ENCODE peak calls at places on chromosomes 12 and 14, in nine cellular contexts. One of them, this sample, is unnamed.

GRCh38 chr12:68040450-68041075 is 51.3 kb downstream of the IFNG-AS1 start:
- DNase-seq in NAMALWA: peak; percentile 85
- DNase-seq in heart right ventricle: peak; percentile 47
- DNase-seq in esophagus squamous epithelium: no peak
- DNase-seq in NCI-H1436: peak; percentile 81
- DNase-seq in stimulated activated CD8-positive, alpha-beta memory T cell treated with anti-CD3 and anti-CD28 coated beads, Interleukin-12 subunit alpha, Interleukin-12 subunit beta, amount 100 ng/mL, for 4 hours: peak; percentile 20
- DNase-seq in endothelial cell: peak; percentile 68
- DNase-seq in HS-5: peak; percentile 43
- DNase-seq in activated naive CD4-positive, alpha-beta T cell: peak; percentile 10
- DNase-seq in this sample: peak; percentile 82

GRCh38 chr14:106200539-106201310 is 674.3 kb downstream of the TMEM121 start:
- DNase-seq in NAMALWA: no peak
- DNase-seq in heart right ventricle: no peak
- DNase-seq in esophagus squamous epithelium: no peak
- DNase-seq in NCI-H1436: no peak
- DNase-seq in stimulated activated CD8-positive, alpha-beta memory T cell treated with anti-CD3 and anti-CD28 coated beads, Interleukin-12 subunit alpha, Interleukin-12 subunit beta, amount 100 ng/mL, for 4 hours: no peak
- DNase-seq in endothelial cell: no peak
- DNase-seq in HS-5: no peak
- DNase-seq in activated naive CD4-positive, alpha-beta T cell: no peak
- DNase-seq in this sample: peak; percentile 20

GRCh38 chr12:92047058-92047826 is 98.4 kb downstream of the BTG1 start:
- DNase-seq in NAMALWA: no peak
- DNase-seq in heart right ventricle: no peak
- DNase-seq in esophagus squamous epithelium: no peak
- DNase-seq in NCI-H1436: no peak
- DNase-seq in stimulated activated CD8-positive, alpha-beta memory T cell treated with anti-CD3 and anti-CD28 coated beads, Interleukin-12 subunit alpha, Interleukin-12 subunit beta, amount 100 ng/mL, for 4 hours: no peak
- DNase-seq in endothelial cell: no peak
- DNase-seq in HS-5: no peak
- DNase-seq in activated naive CD4-positive, alpha-beta T cell: no peak
- DNase-seq in this sample: no peak

GRCh38 chr14:77141592-77142288 is at the start of gene ZDHHC22:
- DNase-seq in NAMALWA: no peak
- DNase-seq in heart right ventricle: no peak
- DNase-seq in esophagus squamous epithelium: no peak
- DNase-seq in NCI-H1436: no peak
- DNase-seq in stimulated activated CD8-positive, alpha-beta memory T cell treated with anti-CD3 and anti-CD28 coated beads, Interleukin-12 subunit alpha, Interleukin-12 subunit beta, amount 100 ng/mL, for 4 hours: no peak
- DNase-seq in endothelial cell: peak; percentile 57
- DNase-seq in HS-5: no peak
- DNase-seq in activated naive CD4-positive, alpha-beta T cell: no peak
- DNase-seq in this sample: no peak

GRCh38 chr12:25276199-25276937 is 25.6 kb upstream of the KRAS start:
- DNase-seq in NAMALWA: no peak
- DNase-seq in heart right ventricle: peak; percentile 8
- DNase-seq in esophagus squamous epithelium: no peak
- DNase-seq in NCI-H1436: peak; percentile 17
- DNase-seq in stimulated activated CD8-positive, alpha-beta memory T cell treated with anti-CD3 and anti-CD28 coated beads, Interleukin-12 subunit alpha, Interleukin-12 subunit beta, amount 100 ng/mL, for 4 hours: peak; percentile 46
- DNase-seq in endothelial cell: no peak
- DNase-seq in HS-5: peak; percentile 71
- DNase-seq in activated naive CD4-positive, alpha-beta T cell: no peak
- DNase-seq in this sample: peak; percentile 63

GRCh38 chr12:20097561-20097960 is 270.8 kb upstream of the PDE3A start:
- DNase-seq in NAMALWA: no peak
- DNase-seq in heart right ventricle: no peak
- DNase-seq in esophagus squamous epithelium: no peak
- DNase-seq in NCI-H1436: no peak
- DNase-seq in stimulated activated CD8-positive, alpha-beta memory T cell treated with anti-CD3 and anti-CD28 coated beads, Interleukin-12 subunit alpha, Interleukin-12 subunit beta, amount 100 ng/mL, for 4 hours: no peak
- DNase-seq in endothelial cell: no peak
- DNase-seq in HS-5: no peak
- DNase-seq in activated naive CD4-positive, alpha-beta T cell: no peak
- DNase-seq in this sample: no peak

GRCh38 chr14:66507181-66507721 is 696 bp upstream of the GPHN start:
- DNase-seq in NAMALWA: no peak
- DNase-seq in heart right ventricle: no peak
- DNase-seq in esophagus squamous epithelium: no peak
- DNase-seq in NCI-H1436: no peak
- DNase-seq in stimulated activated CD8-positive, alpha-beta memory T cell treated with anti-CD3 and anti-CD28 coated beads, Interleukin-12 subunit alpha, Interleukin-12 subunit beta, amount 100 ng/mL, for 4 hours: no peak
- DNase-seq in endothelial cell: no peak
- DNase-seq in HS-5: peak; percentile 19
- DNase-seq in activated naive CD4-positive, alpha-beta T cell: no peak
- DNase-seq in this sample: no peak

GRCh38 chr14:92515510-92516343 is 2.1 kb downstream of the RIN3 start:
- DNase-seq in NAMALWA: no peak
- DNase-seq in heart right ventricle: no peak
- DNase-seq in esophagus squamous epithelium: no peak
- DNase-seq in NCI-H1436: no peak
- DNase-seq in stimulated activated CD8-positive, alpha-beta memory T cell treated with anti-CD3 and anti-CD28 coated beads, Interleukin-12 subunit alpha, Interleukin-12 subunit beta, amount 100 ng/mL, for 4 hours: no peak
- DNase-seq in endothelial cell: no peak
- DNase-seq in HS-5: no peak
- DNase-seq in activated naive CD4-positive, alpha-beta T cell: no peak
- DNase-seq in this sample: no peak

GRCh38 chr12:116160196-116160595 is 117.3 kb downstream of the MED13L start:
- DNase-seq in NAMALWA: no peak
- DNase-seq in heart right ventricle: no peak
- DNase-seq in esophagus squamous epithelium: no peak
- DNase-seq in NCI-H1436: no peak
- DNase-seq in stimulated activated CD8-positive, alpha-beta memory T cell treated with anti-CD3 and anti-CD28 coated beads, Interleukin-12 subunit alpha, Interleukin-12 subunit beta, amount 100 ng/mL, for 4 hours: no peak
- DNase-seq in endothelial cell: no peak
- DNase-seq in HS-5: no peak
- DNase-seq in activated naive CD4-positive, alpha-beta T cell: no peak
- DNase-seq in this sample: no peak

GRCh38 chr12:27999521-27999920 is 27.0 kb upstream of the PTHLH start:
- DNase-seq in NAMALWA: no peak
- DNase-seq in heart right ventricle: no peak
- DNase-seq in esophagus squamous epithelium: no peak
- DNase-seq in NCI-H1436: no peak
- DNase-seq in stimulated activated CD8-positive, alpha-beta memory T cell treated with anti-CD3 and anti-CD28 coated beads, Interleukin-12 subunit alpha, Interleukin-12 subunit beta, amount 100 ng/mL, for 4 hours: no peak
- DNase-seq in endothelial cell: no peak
- DNase-seq in HS-5: peak; percentile 67
- DNase-seq in activated naive CD4-positive, alpha-beta T cell: no peak
- DNase-seq in this sample: no peak

GRCh38 chr14:50354527-50354926 is 42.2 kb downstream of the CDKL1 start:
- DNase-seq in NAMALWA: no peak
- DNase-seq in heart right ventricle: no peak
- DNase-seq in esophagus squamous epithelium: no peak
- DNase-seq in NCI-H1436: no peak
- DNase-seq in stimulated activated CD8-positive, alpha-beta memory T cell treated with anti-CD3 and anti-CD28 coated beads, Interleukin-12 subunit alpha, Interleukin-12 subunit beta, amount 100 ng/mL, for 4 hours: no peak
- DNase-seq in endothelial cell: no peak
- DNase-seq in HS-5: no peak
- DNase-seq in activated naive CD4-positive, alpha-beta T cell: no peak
- DNase-seq in this sample: no peak

GRCh38 chr14:30849354-30849753 is 25.0 kb upstream of the COCH start:
- DNase-seq in NAMALWA: no peak
- DNase-seq in heart right ventricle: no peak
- DNase-seq in esophagus squamous epithelium: no peak
- DNase-seq in NCI-H1436: no peak
- DNase-seq in stimulated activated CD8-positive, alpha-beta memory T cell treated with anti-CD3 and anti-CD28 coated beads, Interleukin-12 subunit alpha, Interleukin-12 subunit beta, amount 100 ng/mL, for 4 hours: no peak
- DNase-seq in endothelial cell: no peak
- DNase-seq in HS-5: no peak
- DNase-seq in activated naive CD4-positive, alpha-beta T cell: no peak
- DNase-seq in this sample: no peak

GRCh38 chr12:3560295-3560620 is 69.3 kb downstream of the PRMT8 start:
- DNase-seq in NAMALWA: peak; percentile 7
- DNase-seq in heart right ventricle: no peak
- DNase-seq in esophagus squamous epithelium: no peak
- DNase-seq in NCI-H1436: no peak
- DNase-seq in stimulated activated CD8-positive, alpha-beta memory T cell treated with anti-CD3 and anti-CD28 coated beads, Interleukin-12 subunit alpha, Interleukin-12 subunit beta, amount 100 ng/mL, for 4 hours: no peak
- DNase-seq in endothelial cell: no peak
- DNase-seq in HS-5: no peak
- DNase-seq in activated naive CD4-positive, alpha-beta T cell: no peak
- DNase-seq in this sample: no peak

GRCh38 chr14:100304825-100305445 is 1.3 kb downstream of the SLC25A29 start:
- DNase-seq in NAMALWA: no peak
- DNase-seq in heart right ventricle: peak; percentile 59
- DNase-seq in esophagus squamous epithelium: no peak
- DNase-seq in NCI-H1436: peak; percentile 27
- DNase-seq in stimulated activated CD8-positive, alpha-beta memory T cell treated with anti-CD3 and anti-CD28 coated beads, Interleukin-12 subunit alpha, Interleukin-12 subunit beta, amount 100 ng/mL, for 4 hours: no peak
- DNase-seq in endothelial cell: no peak
- DNase-seq in HS-5: no peak
- DNase-seq in activated naive CD4-positive, alpha-beta T cell: no peak
- DNase-seq in this sample: peak; percentile 82

GRCh38 chr12:53645191-53645590 is 19.0 kb upstream of the ATF7 start:
- DNase-seq in NAMALWA: no peak
- DNase-seq in heart right ventricle: no peak
- DNase-seq in esophagus squamous epithelium: no peak
- DNase-seq in NCI-H1436: no peak
- DNase-seq in stimulated activated CD8-positive, alpha-beta memory T cell treated with anti-CD3 and anti-CD28 coated beads, Interleukin-12 subunit alpha, Interleukin-12 subunit beta, amount 100 ng/mL, for 4 hours: no peak
- DNase-seq in endothelial cell: no peak
- DNase-seq in HS-5: no peak
- DNase-seq in activated naive CD4-positive, alpha-beta T cell: no peak
- DNase-seq in this sample: no peak

GRCh38 chr12:16588812-16589211 is 17.1 kb downstream of the LMO3 start:
- DNase-seq in NAMALWA: no peak
- DNase-seq in heart right ventricle: no peak
- DNase-seq in esophagus squamous epithelium: no peak
- DNase-seq in NCI-H1436: no peak
- DNase-seq in stimulated activated CD8-positive, alpha-beta memory T cell treated with anti-CD3 and anti-CD28 coated beads, Interleukin-12 subunit alpha, Interleukin-12 subunit beta, amount 100 ng/mL, for 4 hours: no peak
- DNase-seq in endothelial cell: no peak
- DNase-seq in HS-5: no peak
- DNase-seq in activated naive CD4-positive, alpha-beta T cell: no peak
- DNase-seq in this sample: no peak

GRCh38 chr12:65637774-65638173 is 186.5 kb upstream of the HMGA2 start:
- DNase-seq in NAMALWA: no peak
- DNase-seq in heart right ventricle: no peak
- DNase-seq in esophagus squamous epithelium: no peak
- DNase-seq in NCI-H1436: no peak
- DNase-seq in stimulated activated CD8-positive, alpha-beta memory T cell treated with anti-CD3 and anti-CD28 coated beads, Interleukin-12 subunit alpha, Interleukin-12 subunit beta, amount 100 ng/mL, for 4 hours: no peak
- DNase-seq in endothelial cell: no peak
- DNase-seq in HS-5: no peak
- DNase-seq in activated naive CD4-positive, alpha-beta T cell: no peak
- DNase-seq in this sample: no peak

GRCh38 chr12:30823764-30824163 is 69.0 kb upstream of the CAPRIN2 start:
- DNase-seq in NAMALWA: no peak
- DNase-seq in heart right ventricle: no peak
- DNase-seq in esophagus squamous epithelium: no peak
- DNase-seq in NCI-H1436: no peak
- DNase-seq in stimulated activated CD8-positive, alpha-beta memory T cell treated with anti-CD3 and anti-CD28 coated beads, Interleukin-12 subunit alpha, Interleukin-12 subunit beta, amount 100 ng/mL, for 4 hours: no peak
- DNase-seq in endothelial cell: no peak
- DNase-seq in HS-5: no peak
- DNase-seq in activated naive CD4-positive, alpha-beta T cell: no peak
- DNase-seq in this sample: no peak

GRCh38 chr14:35821546-35822411 is 4.4 kb upstream of the BRMS1L start:
- DNase-seq in NAMALWA: peak; percentile 42
- DNase-seq in heart right ventricle: no peak
- DNase-seq in esophagus squamous epithelium: no peak
- DNase-seq in NCI-H1436: peak; percentile 12
- DNase-seq in stimulated activated CD8-positive, alpha-beta memory T cell treated with anti-CD3 and anti-CD28 coated beads, Interleukin-12 subunit alpha, Interleukin-12 subunit beta, amount 100 ng/mL, for 4 hours: no peak
- DNase-seq in endothelial cell: peak; percentile 36
- DNase-seq in HS-5: no peak
- DNase-seq in activated naive CD4-positive, alpha-beta T cell: no peak
- DNase-seq in this sample: peak; percentile 72